ENCODE peak calls at places on chromosomes 5 and 9, in four cellular contexts. N is SK-N-SH, I is non-pigmented ciliary epithelial cell, A is natural killer cell. U is an unnamed sample.

GRCh38 chr5:137753227-137753985 is 757 bp downstream of the HNRNPA0 start:
- DNase-seq in N (peak; percentile 48), I (no peak), A (peak; percentile 60), U (no peak)

GRCh38 chr5:148393390-148393741 is 9.6 kb downstream of the FBXO38 start:
- DNase-seq in N (no peak), I (no peak), A (no peak), U (no peak)

GRCh38 chr5:121702783-121703182 is 148.9 kb upstream of the FTMT start:
- DNase-seq in N (no peak), I (no peak), A (no peak), U (no peak)

GRCh38 chr5:140014751-140015150 is 28.3 kb downstream of the NRG2 start:
- DNase-seq in N (no peak), I (no peak), A (no peak), U (no peak)

GRCh38 chr5:32051796-32052195 is 122.3 kb downstream of the GOLPH3 start:
- DNase-seq in N (no peak), I (no peak), A (no peak), U (no peak)

GRCh38 chr5:57199866-57200265 is 26.0 kb downstream of the GPBP1 start:
- DNase-seq in N (no peak), I (no peak), A (no peak), U (no peak)

GRCh38 chr5:126449751-126450271 is 26.6 kb downstream of the GRAMD2B start:
- DNase-seq in N (no peak), I (no peak), A (peak; percentile 50), U (peak; percentile 71)

GRCh38 chr5:151577566-151577965 is 13.6 kb downstream of the FAT2 start:
- DNase-seq in N (no peak), I (no peak), A (no peak), U (no peak)

GRCh38 chr5:98713027-98713426 is 60.4 kb upstream of the RGMB start:
- DNase-seq in N (no peak), I (peak; percentile 41), A (no peak), U (no peak)

GRCh38 chr9:37512439-37512838 is 26.7 kb downstream of the POLR1E start:
- DNase-seq in N (no peak), I (no peak), A (peak; percentile 66), U (no peak)

GRCh38 chr5:177363565-177363964 is 5.8 kb downstream of the RGS14 start:
- DNase-seq in N (no peak), I (no peak), A (no peak), U (no peak)

GRCh38 chr5:88675758-88676636 is 207.0 kb downstream of the MEF2C start:
- DNase-seq in N (peak; percentile 78), I (no peak), A (no peak), U (peak; percentile 53)

GRCh38 chr5:1110930-1111726 is 735 bp downstream of the SLC12A7 start:
- DNase-seq in N (peak; percentile 66), I (no peak), A (peak; percentile 37), U (no peak)

U was measured in A172.